ENCODE peak calls at places on chromosomes 11 and 22, in six cellular contexts. P is psoas muscle, K is SJSA1, Q is AG04450, S is OCI-LY7, A is tibial nerve. T is an unnamed sample.

GRCh38 chr11:72234514-72234830 is 9.5 kb downstream of the PHOX2A start:
- DNase-seq in P (no peak), K (no peak), Q (no peak), S (no peak), A (no peak), T (no peak)

GRCh38 chr11:77244277-77245014 is 57.0 kb downstream of the GDPD4 start:
- DNase-seq in P (no peak), K (no peak), Q (no peak), S (no peak), A (no peak), T (peak)

GRCh38 chr11:17391493-17392355 is 3.3 kb upstream of the KCNJ11 start:
- DNase-seq in P (no peak), K (no peak), Q (no peak), S (peak), A (no peak), T (no peak)

GRCh38 chr22:50169774-50170341 is 673 bp upstream of the PANX2 start:
- DNase-seq in P (no peak), K (no peak), Q (no peak), S (no peak), A (no peak), T (no peak)

GRCh38 chr11:57653162-57653561 is 3.5 kb upstream of the YPEL4 start:
- DNase-seq in P (no peak), K (no peak), Q (no peak), S (no peak), A (no peak), T (no peak)

GRCh38 chr11:62479631-62480201 is 60.9 kb downstream of the SCGB1A1 start:
- DNase-seq in P (no peak), K (no peak), Q (no peak), S (no peak), A (peak), T (no peak)

GRCh38 chr11:110710520-110711381 is 1.5 kb downstream of the ARHGAP20 start:
- DNase-seq in P (peak), K (peak), Q (no peak), S (no peak), A (peak), T (no peak)

GRCh38 chr11:31973175-31973574 is 117.7 kb upstream of the RCN1 start:
- DNase-seq in P (no peak), K (no peak), Q (no peak), S (no peak), A (no peak), T (no peak)

GRCh38 chr11:73141031-73141308 is 1.1 kb downstream of the FCHSD2 start:
- DNase-seq in P (peak), K (peak), Q (no peak), S (peak), A (no peak), T (no peak)

GRCh38 chr11:129308241-129308865 is 67.3 kb upstream of the BARX2 start:
- DNase-seq in P (no peak), K (no peak), Q (no peak), S (no peak), A (no peak), T (no peak)
- H3K4me3 ChIP-seq in P (no peak), K (no peak), Q (no peak), S (no peak), A (no peak), T (no peak)

DNA sequence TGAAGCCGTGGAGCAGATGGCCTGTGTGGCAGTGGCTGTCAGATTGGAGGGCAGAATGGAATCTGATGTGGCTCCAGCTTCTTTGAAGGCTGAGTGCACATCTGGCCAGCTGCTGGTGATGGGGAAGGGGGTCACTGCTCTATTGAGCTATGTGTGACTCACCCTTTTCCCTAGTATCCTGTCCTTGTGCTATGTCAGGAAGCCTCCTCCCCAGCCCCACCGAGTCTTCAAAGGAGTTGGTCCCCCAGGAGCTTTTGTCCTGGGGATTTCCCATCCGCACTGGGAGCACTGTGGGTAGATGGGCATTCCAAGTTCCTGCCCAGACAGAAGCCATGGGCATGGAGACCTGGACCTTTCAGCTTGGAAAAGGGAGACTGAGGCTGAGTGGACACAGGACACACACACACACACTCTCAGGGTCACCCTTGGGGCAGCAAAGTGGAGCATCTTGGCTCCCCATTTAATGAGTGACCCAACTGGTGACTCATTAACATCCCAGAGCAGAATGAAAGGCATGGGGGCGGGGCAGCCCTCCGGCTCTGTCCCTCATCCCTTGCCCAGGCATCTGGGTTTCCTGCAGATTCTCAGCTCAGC is 3.3 kb downstream of the SERPINH1 start:
- DNase-seq in P (peak), K (peak), Q (no peak), S (no peak), A (peak), T (no peak)
- H3K4me3 ChIP-seq in P (peak), K (peak), Q (peak), S (no peak), A (no peak), T (peak)

GRCh38 chr11:30017467-30017895 is 651 bp upstream of the KCNA4 start:
- DNase-seq in P (no peak), K (no peak), Q (no peak), S (no peak), A (no peak), T (no peak)
- H3K4me3 ChIP-seq in P (no peak), K (no peak), Q (no peak), S (no peak), A (peak), T (no peak)

GRCh38 chr11:46361283-46362145 is 14.3 kb downstream of the DGKZ start:
- DNase-seq in P (peak), K (no peak), Q (no peak), S (peak), A (no peak), T (no peak)
- H3K4me3 ChIP-seq in P (peak), K (no peak), Q (peak), S (peak), A (no peak), T (peak)

DNA sequence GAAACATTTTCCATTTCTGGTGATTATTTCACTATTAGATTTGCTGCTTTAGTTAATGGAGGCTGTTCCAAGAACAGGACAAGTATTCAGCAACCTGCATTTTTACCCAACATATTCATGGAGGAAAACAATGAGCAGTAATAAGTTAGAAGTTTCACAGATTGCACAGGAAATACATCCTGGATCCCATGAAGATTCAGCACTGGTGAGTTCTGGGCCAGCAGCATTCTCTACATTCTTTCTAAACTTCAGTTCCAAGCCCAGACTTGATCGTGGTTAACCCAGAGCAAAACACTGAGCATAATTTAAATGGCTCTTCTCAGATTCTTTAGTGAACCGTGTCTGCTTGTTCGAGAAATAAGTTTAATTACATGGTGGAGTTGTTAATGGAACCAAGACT is 3.8 kb downstream of the FJX1 start:
- DNase-seq in P (no peak), K (peak), Q (peak), S (no peak), A (no peak), T (no peak)
- H3K4me3 ChIP-seq in P (no peak), K (no peak), Q (no peak), S (no peak), A (no peak), T (no peak)

DNA sequence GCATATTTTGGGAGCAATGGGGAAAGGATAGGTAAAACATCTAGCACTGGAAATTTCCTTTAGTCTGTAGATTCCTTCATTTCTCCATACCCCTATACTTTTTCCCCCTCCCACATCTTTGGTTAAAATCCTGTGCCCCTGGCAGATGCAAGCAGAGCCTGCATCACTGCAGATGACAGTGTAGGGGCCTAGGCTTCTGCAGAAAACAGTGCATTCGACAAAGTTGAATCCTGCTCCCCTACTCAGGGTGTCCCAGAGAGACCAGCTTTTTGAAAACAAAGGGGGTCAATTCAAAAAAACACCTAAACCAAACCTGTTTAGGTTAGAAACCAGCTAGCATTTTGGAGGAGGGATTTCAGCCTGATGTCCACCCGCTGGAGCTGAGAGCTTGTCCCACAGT is 43.8 kb upstream of the BLID start:
- DNase-seq in P (no peak), K (no peak), Q (no peak), S (no peak), A (no peak), T (no peak)
- H3K4me3 ChIP-seq in P (no peak), K (no peak), Q (peak), S (no peak), A (no peak), T (peak)

DNA sequence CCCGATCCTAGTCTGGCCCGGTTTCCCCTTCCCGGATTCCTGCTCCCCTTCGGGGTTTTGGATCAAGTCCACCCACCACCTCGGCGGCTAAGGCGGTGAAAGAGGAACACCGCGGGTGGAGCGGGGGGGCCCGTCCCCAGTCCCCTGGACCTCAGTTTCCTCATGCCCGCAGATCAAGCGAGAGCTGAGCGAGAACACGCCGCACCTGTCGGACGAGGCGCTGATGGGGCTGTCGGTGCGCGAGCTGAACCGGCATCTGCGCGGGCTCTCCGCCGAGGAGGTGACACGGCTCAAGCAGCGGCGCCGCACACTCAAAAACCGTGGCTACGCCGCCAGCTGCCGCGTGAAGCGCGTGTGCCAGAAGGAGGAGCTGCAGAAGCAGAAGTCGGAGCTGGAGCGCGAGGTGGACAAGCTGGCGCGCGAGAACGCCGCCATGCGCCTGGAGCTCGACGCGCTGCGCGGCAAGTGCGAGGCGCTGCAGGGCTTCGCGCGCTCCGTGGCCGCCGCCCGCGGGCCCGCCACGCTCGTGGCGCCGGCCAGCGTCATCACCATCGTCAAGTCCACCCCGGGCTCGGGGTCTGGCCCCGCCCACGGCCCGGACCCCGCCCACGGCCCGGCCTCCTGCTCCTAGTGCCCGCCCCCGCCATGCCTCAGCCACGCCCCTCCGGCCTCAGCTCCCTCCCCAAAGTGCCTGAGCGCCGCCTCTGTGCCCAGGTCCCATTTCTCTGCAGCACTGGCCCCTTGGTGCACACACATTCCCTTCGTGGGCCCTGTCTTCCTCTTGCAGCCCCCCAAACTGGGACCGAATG is 12.7 kb downstream of the MAFF start:
- DNase-seq in P (peak), K (no peak), Q (no peak), S (peak), A (no peak), T (no peak)
- H3K4me3 ChIP-seq in P (peak), K (no peak), Q (peak), S (peak), A (peak), T (peak)

T was measured in skeletal muscle cell.